ENCODE peak calls at places on chromosome 4, in six cellular contexts. T is type B pancreatic cell, C is SK-N-DZ, Z is Caco-2, F is colonic mucosa, H is endothelial cell. I is an unnamed sample.

GRCh38 chr4:185472063-185472542 is 570 bp upstream of the CCDC110 start:
- DNase-seq in T (no peak), C (no peak), Z (no peak), F (no peak), H (no peak), I (no peak)

GRCh38 chr4:112284166-112284565 is 1.5 kb downstream of the TIFA start:
- DNase-seq in T (no peak), C (no peak), Z (no peak), F (no peak), H (no peak), I (no peak)

GRCh38 chr4:121696641-121697461 is at the start of gene ANXA5:
- DNase-seq in T (peak), C (peak), Z (peak), F (peak), H (peak), I (peak)

GRCh38 chr4:110587666-110588285 is 35.1 kb downstream of the PITX2 start:
- DNase-seq in T (no peak), C (no peak), Z (no peak), F (no peak), H (no peak), I (no peak)

GRCh38 chr4:17812125-17812524 is 1.3 kb downstream of the NCAPG start:
- DNase-seq in T (no peak), C (no peak), Z (no peak), F (no peak), H (no peak), I (no peak)

GRCh38 chr4:41692717-41693345 is 55.7 kb downstream of the PHOX2B start:
- DNase-seq in T (no peak), C (peak), Z (peak), F (peak), H (peak), I (no peak)

GRCh38 chr4:95548738-95549245 is at the start of gene UNC5C:
- DNase-seq in T (peak), C (peak), Z (no peak), F (peak), H (peak), I (no peak)

GRCh38 chr4:80365928-80366327 is 30.4 kb downstream of the CFAP299 start:
- DNase-seq in T (no peak), C (peak), Z (peak), F (peak), H (peak), I (no peak)

GRCh38 chr4:26174033-26174432 is 146.8 kb upstream of the RBPJ start:
- DNase-seq in T (no peak), C (no peak), Z (peak), F (no peak), H (no peak), I (no peak)

GRCh38 chr4:183610033-183610432 is 49.0 kb downstream of the RWDD4 start:
- DNase-seq in T (no peak), C (peak), Z (no peak), F (no peak), H (no peak), I (no peak)

GRCh38 chr4:997375-998071 is 4.3 kb upstream of the SLC26A1 start:
- DNase-seq in T (no peak), C (no peak), Z (no peak), F (no peak), H (no peak), I (no peak)

GRCh38 chr4:1009647-1010521 is 1.5 kb upstream of the FGFRL1 start:
- DNase-seq in T (no peak), C (no peak), Z (peak), F (peak), H (peak), I (no peak)

GRCh38 chr4:177692907-177693306 is 250.7 kb upstream of the AGA start:
- DNase-seq in T (no peak), C (no peak), Z (no peak), F (no peak), H (no peak), I (no peak)

GRCh38 chr4:3075652-3075981 is 1.1 kb downstream of the HTT start:
- DNase-seq in T (no peak), C (no peak), Z (no peak), F (no peak), H (no peak), I (no peak)

GRCh38 chr4:147780137-147780777 is 48.4 kb downstream of the ARHGAP10 start:
- DNase-seq in T (no peak), C (no peak), Z (no peak), F (peak), H (no peak), I (no peak)

GRCh38 chr4:1242506-1243450 is 6.2 kb downstream of the CTBP1 start:
- DNase-seq in T (no peak), C (no peak), Z (no peak), F (no peak), H (no peak), I (no peak)

GRCh38 chr4:6282247-6282646 is 12.6 kb downstream of the WFS1 start:
- DNase-seq in T (no peak), C (no peak), Z (no peak), F (no peak), H (no peak), I (no peak)

GRCh38 chr4:179762840-179763239 is 2320.6 kb upstream of the AGA start:
- DNase-seq in T (no peak), C (no peak), Z (no peak), F (no peak), H (no peak), I (no peak)

GRCh38 chr4:93710101-93710846 is 118.3 kb upstream of the ATOH1 start:
- DNase-seq in T (no peak), C (peak), Z (peak), F (peak), H (peak), I (no peak)

GRCh38 chr4:22238742-22239141 is 277.1 kb downstream of the ADGRA3 start:
- DNase-seq in T (no peak), C (peak), Z (no peak), F (peak), H (no peak), I (no peak)

I was measured in esophagus muscularis mucosa.